ENCODE peak calls at places on chromosomes 11 and 22, in five cellular contexts. G, D, N, O and T are unnamed samples.
A peak's percentile ranks its signal among the peaks of the same experiment; 100 is the strongest.

GRCh38 chr11:112195906-112196305 is 20.6 kb downstream of the BCO2 start:
- DNase-seq in O (no peak), N (no peak), G (no peak), D (no peak), T (no peak)

GRCh38 chr11:1872267-1872985 is 19.3 kb downstream of the PRR33 start:
- DNase-seq in O (no peak), G (no peak), N (no peak), D (no peak), T (no peak)

GRCh38 chr22:49964136-49964492 is 3.5 kb downstream of the PIM3 start:
- DNase-seq in O (peak; percentile 56), D (no peak), G (no peak), N (no peak), T (no peak)

GRCh38 chr11:62336949-62337681 is at the start of gene ASRGL1:
- DNase-seq in D (peak; percentile 63), O (peak; percentile 66), G (peak; percentile 77), N (peak; percentile 54), T (peak; percentile 50)

GRCh38 chr11:96199563-96200025 is 143.4 kb downstream of the MAML2 start:
- DNase-seq in D (peak; percentile 35), N (peak; percentile 94), O (no peak), G (peak; percentile 20), T (no peak)

GRCh38 chr11:73974611-73975478 is 7.8 kb downstream of the UCP2 start:
- DNase-seq in N (no peak), G (no peak), O (no peak), D (no peak), T (no peak)

GRCh38 chr11:27380796-27381195 is 17.8 kb upstream of the CCDC34 start:
- DNase-seq in N (no peak), O (no peak), G (no peak), D (no peak), T (no peak)

GRCh38 chr22:49373289-49373666 is 454.4 kb downstream of the BRD1 start:
- DNase-seq in G (no peak), O (no peak), D (no peak), N (no peak), T (no peak)

GRCh38 chr11:58998480-58999290 is 59.4 kb downstream of the GLYATL1 start:
- DNase-seq in N (no peak), D (no peak), G (no peak), O (no peak), T (no peak)

GRCh38 chr22:37148031-37148651 is 1.6 kb downstream of the IL2RB start:
- DNase-seq in N (no peak), G (no peak), O (peak; percentile 16), D (no peak), T (no peak)

GRCh38 chr11:69039501-69039900 is 9.2 kb upstream of the TPCN2 start:
- DNase-seq in G (no peak), D (no peak), O (no peak), N (no peak), T (no peak)

GRCh38 chr22:23752090-23752691 is 1.3 kb upstream of the ZNF70 start:
- DNase-seq in O (no peak), G (no peak), D (no peak), N (no peak), T (no peak)

GRCh38 chr22:30265131-30265720 is 1.4 kb downstream of the OSM start:
- DNase-seq in G (no peak), N (no peak), D (no peak), O (no peak), T (no peak)

GRCh38 chr22:44352378-44353062 is 39.8 kb upstream of the SHISAL1 start:
- DNase-seq in D (no peak), O (no peak), G (no peak), N (no peak), T (no peak)

GRCh38 chr11:32088117-32088941 is 2.5 kb upstream of the RCN1 start:
- DNase-seq in N (peak; percentile 96), G (peak; percentile 87), O (no peak), D (peak; percentile 91), T (no peak)

GRCh38 chr11:19160839-19161238 is 40.9 kb downstream of the CSRP3 start:
- DNase-seq in O (no peak), D (no peak), G (peak; percentile 44), N (peak; percentile 7), T (no peak)

GRCh38 chr22:47165998-47166397 is 403.5 kb downstream of the TBC1D22A start:
- DNase-seq in D (no peak), G (no peak), N (no peak), O (no peak), T (no peak)

GRCh38 chr11:69877235-69877634 is 58.0 kb upstream of the FGF3 start:
- DNase-seq in D (no peak), O (no peak), N (no peak), G (no peak), T (no peak)

GRCh38 chr22:41910599-41911291 is 4.1 kb downstream of the SHISA8 start:
- DNase-seq in D (peak; percentile 44), O (no peak), G (no peak), N (no peak), T (no peak)

GRCh38 chr11:9851366-9851765 is 187.5 kb downstream of the SWAP70 start:
- DNase-seq in D (peak; percentile 61), O (no peak), N (peak; percentile 84), G (no peak), T (no peak)